ENCODE peak calls at places on chromosomes 11 and 22, in eight cellular contexts. D is fibroblast of lung; W is activated CD8-positive, alpha-beta memory T cell treated with anti-CD3 and anti-CD28 coated beads for 24 hours; U is activated CD4-positive, alpha-beta T cell treated with anti-CD3 and anti-CD28 coated beads for 24 hours; M is Kasumi-1; S is activated gamma-delta T cell treated with Interleukin-2 at 50 U/mL for 16 hours; J is bronchial epithelial cell; N is activated naive CD8-positive, alpha-beta T cell treated with anti-CD3 and anti-CD28 coated beads, Interleukin-2, amount 50 U/mL, for 24 hours. V is an unnamed sample.

GRCh38 chr11:110186456-110186855 is 93.3 kb downstream of the ZC3H12C start:
- DNase-seq in D (no peak), W (no peak), U (no peak), M (no peak), S (no peak), J (no peak), N (no peak), V (no peak)

GRCh38 chr22:30045901-30046715 is 34.2 kb upstream of the HORMAD2 start:
- DNase-seq in D (no peak), W (no peak), U (no peak), M (no peak), S (no peak), J (no peak), N (no peak), V (no peak)

GRCh38 chr11:2809854-2810253 is 75.7 kb downstream of the CDKN1C start:
- DNase-seq in D (no peak), W (no peak), U (no peak), M (no peak), S (no peak), J (no peak), N (no peak), V (no peak)

GRCh38 chr11:102260241-102260640 is 57.0 kb upstream of the BIRC3 start:
- DNase-seq in D (no peak), W (no peak), U (no peak), M (no peak), S (no peak), J (no peak), N (no peak), V (no peak)

GRCh38 chr11:12901874-12902481 is 107.1 kb upstream of the RASSF10 start:
- DNase-seq in D (no peak), W (no peak), U (no peak), M (no peak), S (no peak), J (no peak), N (no peak), V (no peak)

GRCh38 chr22:27453688-27454087 is 347.9 kb downstream of the MN1 start:
- DNase-seq in D (no peak), W (no peak), U (no peak), M (no peak), S (no peak), J (no peak), N (no peak), V (no peak)

GRCh38 chr11:1202154-1202775 is 20.6 kb upstream of the MUC5B start:
- DNase-seq in D (no peak), W (no peak), U (no peak), M (peak), S (no peak), J (no peak), N (no peak), V (peak)

GRCh38 chr22:28254396-28254795 is 335.3 kb upstream of the PITPNB start:
- DNase-seq in D (no peak), W (no peak), U (no peak), M (no peak), S (no peak), J (peak), N (no peak), V (no peak)

GRCh38 chr22:45124176-45124857 is 39.4 kb upstream of the NUP50 start:
- DNase-seq in D (peak), W (no peak), U (no peak), M (no peak), S (no peak), J (no peak), N (no peak), V (no peak)

GRCh38 chr22:37401401-37401859 is 25.8 kb downstream of the ELFN2 start:
- DNase-seq in D (peak), W (no peak), U (no peak), M (no peak), S (no peak), J (no peak), N (no peak), V (no peak)

GRCh38 chr11:76587810-76588454 is 82.6 kb downstream of the LRRC32 start:
- DNase-seq in D (peak), W (no peak), U (no peak), M (no peak), S (no peak), J (peak), N (peak), V (no peak)

GRCh38 chr11:117228091-117228490 is 3.8 kb downstream of the PCSK7 start:
- DNase-seq in D (no peak), W (no peak), U (no peak), M (no peak), S (no peak), J (no peak), N (no peak), V (no peak)

GRCh38 chr11:118447423-118447822 is 11.1 kb downstream of the KMT2A start:
- DNase-seq in D (no peak), W (no peak), U (no peak), M (no peak), S (no peak), J (no peak), N (no peak), V (no peak)

GRCh38 chr22:47918276-47918928 is 1156.0 kb downstream of the TBC1D22A start:
- DNase-seq in D (no peak), W (peak), U (peak), M (no peak), S (peak), J (no peak), N (peak), V (peak)

GRCh38 chr11:83713701-83714100 is 427.5 kb upstream of the CCDC90B start:
- DNase-seq in D (peak), W (no peak), U (no peak), M (no peak), S (no peak), J (peak), N (no peak), V (no peak)

GRCh38 chr11:44561275-44561781 is 4.1 kb upstream of the CD82 start:
- DNase-seq in D (no peak), W (no peak), U (no peak), M (no peak), S (no peak), J (peak), N (no peak), V (no peak)

GRCh38 chr22:28414017-28414416 is 265.6 kb downstream of the TTC28 start:
- DNase-seq in D (no peak), W (no peak), U (no peak), M (no peak), S (no peak), J (no peak), N (no peak), V (no peak)

GRCh38 chr22:46057762-46058420 is 80.9 kb upstream of the WNT7B start:
- DNase-seq in D (peak), W (peak), U (no peak), M (peak), S (no peak), J (no peak), N (peak), V (peak)

GRCh38 chr22:47591016-47591415 is 828.6 kb downstream of the TBC1D22A start:
- DNase-seq in D (no peak), W (no peak), U (no peak), M (no peak), S (no peak), J (no peak), N (no peak), V (no peak)

GRCh38 chr11:94183886-94184264 is 55.2 kb downstream of the PANX1 start:
- DNase-seq in D (peak), W (peak), U (no peak), M (peak), S (peak), J (peak), N (peak), V (peak)

GRCh38 chr11:10642298-10642697 is 51.3 kb downstream of the IRAG1 start:
- DNase-seq in D (no peak), W (no peak), U (no peak), M (no peak), S (no peak), J (no peak), N (no peak), V (no peak)

GRCh38 chr11:33063326-33063775 is 24.0 kb downstream of the TCP11L1 start:
- DNase-seq in D (peak), W (no peak), U (no peak), M (peak), S (no peak), J (no peak), N (no peak), V (no peak)

GRCh38 chr11:35146074-35146521 is 7.1 kb downstream of the CD44 start:
- DNase-seq in D (no peak), W (peak), U (peak), M (no peak), S (peak), J (peak), N (peak), V (no peak)